ENCODE peak calls at places on chromosomes 5 and 9, in eight cellular contexts. One of them, this sample, is unnamed.
A peak's percentile ranks its signal among the peaks of the same experiment; 100 is the strongest.

GRCh38 chr9:19689324-19690087 is 99.3 kb downstream of the SLC24A2 start:
- DNase-seq in activated CD4-positive, alpha-beta T cell treated with anti-CD3 and anti-CD28 coated beads, Interleukin-2, amount 50 U/mL, for 48 hours: no peak
- DNase-seq in NCI-H2081: no peak
- DNase-seq in stimulated activated CD4-positive, alpha-beta T cell treated with anti-CD3 and anti-CD28 coated beads, Interleukin-15, amount 100 ng/mL, for 24 hours: no peak
- DNase-seq in sciatic nerve: no peak
- DNase-seq in activated T-cell treated with anti-CD3 and anti-CD28 coated beads, Interleukin-2, amount 50 U/mL, for 4 hours: no peak
- DNase-seq in pons: no peak
- DNase-seq in stimulated activated CD8-positive, alpha-beta memory T cell treated with anti-CD3 and anti-CD28 coated beads, Interleukin-12 subunit alpha, Interleukin-12 subunit beta, amount 100 ng/mL, for 4 hours: no peak
- DNase-seq in this sample: no peak

GRCh38 chr9:79583957-79584654 is 12.3 kb downstream of the TLE4 start:
- DNase-seq in activated CD4-positive, alpha-beta T cell treated with anti-CD3 and anti-CD28 coated beads, Interleukin-2, amount 50 U/mL, for 48 hours: peak; percentile 40
- DNase-seq in NCI-H2081: no peak
- DNase-seq in stimulated activated CD4-positive, alpha-beta T cell treated with anti-CD3 and anti-CD28 coated beads, Interleukin-15, amount 100 ng/mL, for 24 hours: peak; percentile 40
- DNase-seq in sciatic nerve: no peak
- DNase-seq in activated T-cell treated with anti-CD3 and anti-CD28 coated beads, Interleukin-2, amount 50 U/mL, for 4 hours: no peak
- DNase-seq in pons: peak; percentile 71
- DNase-seq in stimulated activated CD8-positive, alpha-beta memory T cell treated with anti-CD3 and anti-CD28 coated beads, Interleukin-12 subunit alpha, Interleukin-12 subunit beta, amount 100 ng/mL, for 4 hours: no peak
- DNase-seq in this sample: no peak

GRCh38 chr5:168647083-168647482 is 67.9 kb upstream of the PANK3 start:
- DNase-seq in activated CD4-positive, alpha-beta T cell treated with anti-CD3 and anti-CD28 coated beads, Interleukin-2, amount 50 U/mL, for 48 hours: no peak
- DNase-seq in NCI-H2081: no peak
- DNase-seq in stimulated activated CD4-positive, alpha-beta T cell treated with anti-CD3 and anti-CD28 coated beads, Interleukin-15, amount 100 ng/mL, for 24 hours: no peak
- DNase-seq in sciatic nerve: no peak
- DNase-seq in activated T-cell treated with anti-CD3 and anti-CD28 coated beads, Interleukin-2, amount 50 U/mL, for 4 hours: no peak
- DNase-seq in pons: no peak
- DNase-seq in stimulated activated CD8-positive, alpha-beta memory T cell treated with anti-CD3 and anti-CD28 coated beads, Interleukin-12 subunit alpha, Interleukin-12 subunit beta, amount 100 ng/mL, for 4 hours: no peak
- DNase-seq in this sample: no peak

GRCh38 chr5:151597749-151598148 is 6.6 kb upstream of the FAT2 start:
- DNase-seq in activated CD4-positive, alpha-beta T cell treated with anti-CD3 and anti-CD28 coated beads, Interleukin-2, amount 50 U/mL, for 48 hours: no peak
- DNase-seq in NCI-H2081: no peak
- DNase-seq in stimulated activated CD4-positive, alpha-beta T cell treated with anti-CD3 and anti-CD28 coated beads, Interleukin-15, amount 100 ng/mL, for 24 hours: no peak
- DNase-seq in sciatic nerve: no peak
- DNase-seq in activated T-cell treated with anti-CD3 and anti-CD28 coated beads, Interleukin-2, amount 50 U/mL, for 4 hours: no peak
- DNase-seq in pons: no peak
- DNase-seq in stimulated activated CD8-positive, alpha-beta memory T cell treated with anti-CD3 and anti-CD28 coated beads, Interleukin-12 subunit alpha, Interleukin-12 subunit beta, amount 100 ng/mL, for 4 hours: no peak
- DNase-seq in this sample: no peak

GRCh38 chr9:97527626-97528528 is 26.4 kb downstream of the TMOD1 start:
- DNase-seq in activated CD4-positive, alpha-beta T cell treated with anti-CD3 and anti-CD28 coated beads, Interleukin-2, amount 50 U/mL, for 48 hours: no peak
- DNase-seq in NCI-H2081: no peak
- DNase-seq in stimulated activated CD4-positive, alpha-beta T cell treated with anti-CD3 and anti-CD28 coated beads, Interleukin-15, amount 100 ng/mL, for 24 hours: no peak
- DNase-seq in sciatic nerve: no peak
- DNase-seq in activated T-cell treated with anti-CD3 and anti-CD28 coated beads, Interleukin-2, amount 50 U/mL, for 4 hours: no peak
- DNase-seq in pons: no peak
- DNase-seq in stimulated activated CD8-positive, alpha-beta memory T cell treated with anti-CD3 and anti-CD28 coated beads, Interleukin-12 subunit alpha, Interleukin-12 subunit beta, amount 100 ng/mL, for 4 hours: no peak
- DNase-seq in this sample: no peak

GRCh38 chr5:147782053-147783028 is at the start of gene JAKMIP2:
- DNase-seq in activated CD4-positive, alpha-beta T cell treated with anti-CD3 and anti-CD28 coated beads, Interleukin-2, amount 50 U/mL, for 48 hours: peak; percentile 87
- DNase-seq in NCI-H2081: peak; percentile 95
- DNase-seq in stimulated activated CD4-positive, alpha-beta T cell treated with anti-CD3 and anti-CD28 coated beads, Interleukin-15, amount 100 ng/mL, for 24 hours: peak; percentile 85
- DNase-seq in sciatic nerve: peak; percentile 87
- DNase-seq in activated T-cell treated with anti-CD3 and anti-CD28 coated beads, Interleukin-2, amount 50 U/mL, for 4 hours: peak; percentile 71
- DNase-seq in pons: peak; percentile 97
- DNase-seq in stimulated activated CD8-positive, alpha-beta memory T cell treated with anti-CD3 and anti-CD28 coated beads, Interleukin-12 subunit alpha, Interleukin-12 subunit beta, amount 100 ng/mL, for 4 hours: peak; percentile 70
- DNase-seq in this sample: peak; percentile 86

GRCh38 chr9:21831841-21832509 is 29.5 kb downstream of the MTAP start:
- DNase-seq in activated CD4-positive, alpha-beta T cell treated with anti-CD3 and anti-CD28 coated beads, Interleukin-2, amount 50 U/mL, for 48 hours: peak; percentile 42
- DNase-seq in NCI-H2081: no peak
- DNase-seq in stimulated activated CD4-positive, alpha-beta T cell treated with anti-CD3 and anti-CD28 coated beads, Interleukin-15, amount 100 ng/mL, for 24 hours: peak; percentile 54
- DNase-seq in sciatic nerve: no peak
- DNase-seq in activated T-cell treated with anti-CD3 and anti-CD28 coated beads, Interleukin-2, amount 50 U/mL, for 4 hours: no peak
- DNase-seq in pons: no peak
- DNase-seq in stimulated activated CD8-positive, alpha-beta memory T cell treated with anti-CD3 and anti-CD28 coated beads, Interleukin-12 subunit alpha, Interleukin-12 subunit beta, amount 100 ng/mL, for 4 hours: no peak
- DNase-seq in this sample: peak; percentile 32

GRCh38 chr5:158287643-158288228 is 428.8 kb upstream of the CLINT1 start:
- DNase-seq in activated CD4-positive, alpha-beta T cell treated with anti-CD3 and anti-CD28 coated beads, Interleukin-2, amount 50 U/mL, for 48 hours: no peak
- DNase-seq in NCI-H2081: peak; percentile 46
- DNase-seq in stimulated activated CD4-positive, alpha-beta T cell treated with anti-CD3 and anti-CD28 coated beads, Interleukin-15, amount 100 ng/mL, for 24 hours: no peak
- DNase-seq in sciatic nerve: no peak
- DNase-seq in activated T-cell treated with anti-CD3 and anti-CD28 coated beads, Interleukin-2, amount 50 U/mL, for 4 hours: no peak
- DNase-seq in pons: no peak
- DNase-seq in stimulated activated CD8-positive, alpha-beta memory T cell treated with anti-CD3 and anti-CD28 coated beads, Interleukin-12 subunit alpha, Interleukin-12 subunit beta, amount 100 ng/mL, for 4 hours: no peak
- DNase-seq in this sample: no peak

This sample was measured in stimulated activated naive B cell treated with anti-CD40 and anti-IgM and Interleukin-4, amounts not matched to agents 10 μg/mL and 1 μg/mL and 100 μg/mL, for 72 hours.